ENCODE peak calls at places on chromosomes 12 and 14, in ten cellular contexts. Z is NCI-H1417; M is stimulated activated CD4-positive, alpha-beta T cell treated with anti-CD3 and anti-CD28 coated beads, Interleukin-15, amount 100 ng/mL, for 48 hours; B is AG04450; X is A172; E is GM12891; O is lower lobe of right lung; W is T-cell; U is HT1080; Y is effector memory CD4-positive, alpha-beta T cell. N is an unnamed sample.

GRCh38 chr14:26370118-26370517 is 227.7 kb downstream of the NOVA1 start:
- DNase-seq in Z (no peak), M (no peak), B (no peak), X (no peak), E (no peak), O (no peak), W (no peak), U (no peak), Y (no peak), N (no peak)

GRCh38 chr14:98368214-98368613 is 903.8 kb downstream of the BCL11B start:
- DNase-seq in Z (no peak), M (no peak), B (no peak), X (no peak), E (no peak), O (no peak), W (no peak), U (no peak), Y (no peak), N (no peak)

GRCh38 chr14:103161054-103161397 is 37.8 kb downstream of the TNFAIP2 start:
- DNase-seq in Z (no peak), M (no peak), B (no peak), X (peak), E (no peak), O (no peak), W (no peak), U (no peak), Y (no peak), N (no peak)

GRCh38 chr12:32261638-32262037 is 137.7 kb upstream of the FGD4 start:
- DNase-seq in Z (no peak), M (no peak), B (no peak), X (no peak), E (no peak), O (no peak), W (no peak), U (no peak), Y (no peak), N (no peak)

GRCh38 chr12:42448841-42449240 is 122.9 kb downstream of the PPHLN1 start:
- DNase-seq in Z (no peak), M (no peak), B (no peak), X (no peak), E (no peak), O (no peak), W (no peak), U (no peak), Y (no peak), N (no peak)

GRCh38 chr14:59454131-59454530 is 11.0 kb downstream of the GPR135 start:
- DNase-seq in Z (no peak), M (no peak), B (peak), X (peak), E (no peak), O (no peak), W (no peak), U (peak), Y (no peak), N (peak)

GRCh38 chr14:38862381-38862780 is 240.7 kb downstream of the SEC23A start:
- DNase-seq in Z (no peak), M (no peak), B (no peak), X (no peak), E (no peak), O (no peak), W (no peak), U (no peak), Y (no peak), N (no peak)

GRCh38 chr12:56336361-56337167 is 2.1 kb upstream of the IL23A start:
- DNase-seq in Z (no peak), M (no peak), B (no peak), X (no peak), E (no peak), O (peak), W (no peak), U (no peak), Y (no peak), N (no peak)

GRCh38 chr14:70857499-70857895 is 48.2 kb upstream of the MAP3K9 start:
- DNase-seq in Z (no peak), M (no peak), B (no peak), X (peak), E (no peak), O (no peak), W (no peak), U (peak), Y (no peak), N (no peak)

GRCh38 chr12:130742716-130743115 is 26.6 kb upstream of the RIMBP2 start:
- DNase-seq in Z (no peak), M (no peak), B (no peak), X (no peak), E (no peak), O (no peak), W (no peak), U (no peak), Y (no peak), N (no peak)

GRCh38 chr12:64104376-64104775 is 117.7 kb downstream of the KICS2 start:
- DNase-seq in Z (no peak), M (no peak), B (no peak), X (peak), E (no peak), O (no peak), W (no peak), U (no peak), Y (no peak), N (no peak)

GRCh38 chr12:52442600-52443061 is 8.5 kb upstream of the KRT75 start:
- DNase-seq in Z (no peak), M (no peak), B (peak), X (peak), E (no peak), O (no peak), W (no peak), U (peak), Y (no peak), N (peak)

GRCh38 chr14:98607341-98607910 is 664.6 kb downstream of the BCL11B start:
- DNase-seq in Z (no peak), M (no peak), B (no peak), X (no peak), E (no peak), O (no peak), W (no peak), U (no peak), Y (no peak), N (no peak)

GRCh38 chr14:75252254-75252837 is 26.3 kb upstream of the FOS start:
- DNase-seq in Z (no peak), M (no peak), B (no peak), X (no peak), E (no peak), O (no peak), W (no peak), U (no peak), Y (no peak), N (no peak)

GRCh38 chr12:2295941-2296461 is 243.2 kb downstream of the CACNA1C start:
- DNase-seq in Z (no peak), M (no peak), B (peak), X (peak), E (no peak), O (no peak), W (no peak), U (peak), Y (no peak), N (no peak)

GRCh38 chr12:56082967-56083366 is 3.0 kb downstream of the ERBB3 start:
- DNase-seq in Z (no peak), M (no peak), B (no peak), X (no peak), E (no peak), O (no peak), W (no peak), U (no peak), Y (no peak), N (no peak)